ENCODE peak calls at places on chromosomes 12 and 14, in nine cellular contexts. B, I, K, S, X, E, V, M and O are unnamed samples.

GRCh38 chr14:34781242-34781641 is 66.8 kb upstream of the CFL2 start:
- DNase-seq in E (no peak), I (no peak), S (no peak), B (peak; percentile 96), K (no peak), X (no peak), M (peak; percentile 94), V (peak; percentile 79), O (no peak)

GRCh38 chr14:103623883-103624482 is 5.0 kb upstream of the KLC1 start:
- DNase-seq in K (no peak), S (no peak), X (no peak), B (no peak), V (no peak), M (no peak), I (no peak), E (no peak), O (no peak)

GRCh38 chr12:54378791-54379400 is 5.6 kb downstream of the ZNF385A start:
- DNase-seq in E (peak; percentile 71), V (no peak), B (peak; percentile 22), M (no peak), K (peak; percentile 94), S (peak; percentile 17), I (peak; percentile 54), X (no peak), O (peak; percentile 20)

GRCh38 chr14:98906123-98906995 is 365.6 kb downstream of the BCL11B start:
- DNase-seq in B (no peak), E (no peak), S (no peak), M (no peak), I (peak; percentile 35), K (no peak), X (no peak), V (no peak), O (no peak)

GRCh38 chr12:70005864-70006618 is 181.0 kb downstream of the MYRFL start:
- DNase-seq in E (no peak), M (no peak), V (no peak), I (no peak), K (no peak), S (no peak), B (no peak), X (no peak), O (no peak)

GRCh38 chr14:90426663-90427062 is 29.8 kb downstream of the CALM1 start:
- DNase-seq in S (no peak), K (no peak), X (no peak), B (peak; percentile 43), I (no peak), V (peak; percentile 39), E (no peak), M (no peak), O (no peak)

GRCh38 chr12:112236386-112236785 is 111.0 kb downstream of the TRAFD1 start:
- DNase-seq in K (peak; percentile 1), B (no peak), S (no peak), X (no peak), V (no peak), E (no peak), M (no peak), I (no peak), O (no peak)

GRCh38 chr12:6546016-6546415 is 9.8 kb downstream of the IFFO1 start:
- DNase-seq in B (no peak), X (no peak), M (no peak), V (no peak), I (no peak), E (no peak), S (no peak), K (no peak), O (no peak)

GRCh38 chr12:92602930-92603623 is 99.7 kb upstream of the PLEKHG7 start:
- DNase-seq in E (no peak), V (peak; percentile 70), M (no peak), K (no peak), X (no peak), B (peak; percentile 53), I (no peak), S (no peak), O (no peak)

GRCh38 chr14:104150201-104151027 is 12.0 kb downstream of the KIF26A start:
- DNase-seq in B (peak; percentile 67), M (no peak), K (peak; percentile 93), S (no peak), E (no peak), X (no peak), V (no peak), I (no peak), O (no peak)